ENCODE peak calls at places on chromosomes 4 and X, in four cellular contexts. I, T, A and C are unnamed samples.

GRCh38 chrX:48540015-48540350 is 469 bp downstream of the TBC1D25 start:
- DNase-seq in I (peak), A (peak), T (no peak), C (peak)

GRCh38 chr4:73573794-73574528 is 46.3 kb downstream of the RASSF6 start:
- DNase-seq in T (peak), A (peak), I (peak), C (peak)

GRCh38 chrX:3280706-3281105 is 65.7 kb downstream of the MXRA5 start:
- DNase-seq in A (no peak), T (no peak), I (no peak), C (no peak)

GRCh38 chr4:1336079-1336478 is 10.9 kb upstream of the UVSSA start:
- DNase-seq in I (peak), T (no peak), A (no peak), C (no peak)

GRCh38 chr4:24210332-24210902 is 320.6 kb upstream of the PPARGC1A start:
- DNase-seq in A (no peak), I (no peak), T (no peak), C (no peak)

GRCh38 chrX:13688384-13688771 is 550 bp upstream of the RAB9A start:
- DNase-seq in I (no peak), T (no peak), A (no peak), C (no peak)

GRCh38 chr4:80255374-80256095 is 10.9 kb upstream of the FGF5 start:
- DNase-seq in T (no peak), I (no peak), A (no peak), C (no peak)

GRCh38 chr4:142567199-142567598 is 278.9 kb downstream of the INPP4B start:
- DNase-seq in I (no peak), T (no peak), A (no peak), C (peak)

GRCh38 chr4:6005175-6005574 is 13.1 kb downstream of the C4orf50 start:
- DNase-seq in I (no peak), A (no peak), T (no peak), C (no peak)

GRCh38 chrX:50108264-50108663 is 92.5 kb downstream of the AKAP4 start:
- DNase-seq in A (no peak), T (no peak), I (peak), C (no peak)

GRCh38 chrX:50100188-50100587 is 100.6 kb downstream of the AKAP4 start:
- DNase-seq in I (peak), T (no peak), A (peak), C (no peak)

GRCh38 chrX:50107470-50107869 is 93.3 kb downstream of the AKAP4 start:
- DNase-seq in A (no peak), T (no peak), I (no peak), C (no peak)

GRCh38 chrX:50106051-50106450 is 94.8 kb downstream of the AKAP4 start:
- DNase-seq in I (no peak), T (no peak), A (no peak), C (no peak)

DNA sequence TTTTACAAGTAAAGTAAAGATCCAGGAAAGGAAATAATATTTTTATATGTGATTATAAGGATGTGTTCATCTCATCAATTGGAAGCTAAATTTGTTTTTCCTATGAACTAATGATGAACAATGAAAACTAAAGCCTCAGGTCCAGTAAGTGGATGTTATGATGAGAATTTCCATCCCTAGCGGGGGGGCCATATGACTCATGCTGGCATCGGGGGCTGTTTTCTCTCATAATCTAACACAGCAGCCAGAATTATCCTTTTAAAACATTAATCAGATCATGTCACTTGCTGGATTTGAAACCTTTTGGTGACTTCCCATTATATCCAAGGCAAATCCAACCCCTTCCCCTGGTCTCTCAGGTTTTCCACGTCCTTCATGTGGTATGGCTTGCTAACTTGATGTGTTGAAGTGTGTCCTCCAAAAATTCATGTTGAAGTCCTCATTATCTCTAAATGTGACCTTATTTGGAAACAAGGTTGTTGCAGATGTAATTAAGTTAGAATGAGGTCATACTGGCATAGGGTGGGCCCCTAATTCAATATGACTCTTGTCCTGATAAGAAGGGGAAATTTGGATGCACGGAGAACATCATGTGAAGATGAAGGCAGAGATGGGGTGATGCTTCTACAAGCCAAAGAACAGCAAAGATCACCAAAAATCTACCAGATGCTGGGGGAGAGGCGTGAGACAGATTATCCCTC is 96.8 kb downstream of the AKAP4 start:
- DNase-seq in A (no peak), T (no peak), I (no peak), C (no peak)
- TF ChIP-seq CBFB in A (no peak), T (no peak), I (no peak), C (no peak)

DNA sequence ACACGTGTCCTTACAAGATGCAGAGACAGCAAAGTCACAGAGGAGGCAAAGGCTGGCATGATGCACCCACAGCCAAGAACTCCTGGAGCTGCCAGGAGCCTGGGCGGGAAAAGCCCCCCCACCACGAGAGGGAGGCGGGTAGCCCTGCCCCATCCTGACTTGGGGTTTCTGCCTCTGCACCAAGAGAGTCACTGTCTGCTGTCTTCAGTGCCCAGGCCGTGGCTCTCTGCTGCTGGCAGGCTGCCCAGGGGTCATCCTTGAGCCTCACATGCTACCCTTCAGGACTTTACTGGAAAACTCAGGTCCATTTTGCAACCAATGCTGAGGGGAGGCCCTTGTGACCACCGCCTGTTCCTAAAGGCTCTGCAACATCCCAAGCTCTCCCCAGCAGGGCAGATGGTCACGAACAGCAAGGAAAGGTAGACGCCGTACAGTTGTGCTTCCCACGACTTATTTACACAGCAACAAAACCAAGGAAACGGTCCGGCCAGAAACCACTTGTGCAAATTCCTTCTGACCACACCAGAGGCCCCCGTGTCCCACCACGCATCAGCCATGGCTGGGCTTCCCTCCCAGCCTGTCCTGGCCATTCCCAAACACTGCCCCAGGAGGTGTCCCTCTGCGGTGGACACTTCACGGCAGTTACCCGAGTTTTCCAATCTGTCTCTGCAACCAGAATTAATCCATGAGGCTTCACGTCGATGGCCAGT is 56.9 kb downstream of the ACOX3 start:
- DNase-seq in T (no peak), A (no peak), I (no peak), C (no peak)
- TF ChIP-seq SP1 in T (no peak), A (no peak), I (no peak), C (no peak)

DNA sequence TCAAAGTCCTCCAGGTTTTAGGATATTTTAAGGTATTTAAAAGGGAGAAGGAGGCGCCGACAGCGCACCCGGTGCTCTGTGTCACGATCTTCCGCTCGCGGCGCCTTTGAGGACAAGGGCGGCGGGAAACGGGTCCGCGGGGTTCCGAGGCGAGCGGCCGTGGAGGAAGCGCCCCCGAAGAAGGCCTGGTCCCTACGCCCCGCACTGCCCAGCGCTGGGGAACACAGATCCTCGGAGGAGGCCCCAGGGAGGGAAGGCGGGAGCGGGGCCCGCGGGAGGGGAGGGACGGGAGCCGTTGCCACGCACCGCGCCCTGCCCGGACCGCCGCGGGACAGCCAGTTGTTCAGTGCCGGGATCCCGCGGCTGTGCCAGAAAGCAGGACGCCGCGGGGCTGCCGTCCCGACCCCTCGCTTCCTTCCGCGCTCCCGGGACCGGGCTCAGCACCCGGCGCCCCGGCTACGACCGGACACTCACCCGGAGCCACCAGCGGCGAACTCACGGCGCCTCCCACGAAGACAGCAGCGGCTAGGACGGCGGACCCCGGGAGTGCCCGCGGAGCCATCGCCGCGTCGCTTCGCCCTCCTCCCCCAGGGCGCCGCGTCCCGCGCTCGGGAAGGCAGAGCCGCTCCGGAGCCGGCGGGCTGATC is 327 bp downstream of the RELL1 start:
- DNase-seq in T (no peak), I (no peak), A (peak), C (peak)
- TF ChIP-seq CBFB in T (no peak), I (no peak), A (no peak), C (no peak)

GRCh38 chr4:54659213-54660144 is 1.7 kb downstream of the KIT start:
- DNase-seq in I (no peak), T (no peak), A (no peak), C (no peak)

GRCh38 chr4:54658321-54659093 is 750 bp downstream of the KIT start:
- DNase-seq in A (peak), T (no peak), I (peak), C (peak)

GRCh38 chr4:54657194-54657555 is 582 bp upstream of the KIT start:
- DNase-seq in T (no peak), A (no peak), I (no peak), C (peak)

GRCh38 chr4:54660145-54660535 is 2.4 kb downstream of the KIT start:
- DNase-seq in T (no peak), A (no peak), I (no peak), C (no peak)

DNA sequence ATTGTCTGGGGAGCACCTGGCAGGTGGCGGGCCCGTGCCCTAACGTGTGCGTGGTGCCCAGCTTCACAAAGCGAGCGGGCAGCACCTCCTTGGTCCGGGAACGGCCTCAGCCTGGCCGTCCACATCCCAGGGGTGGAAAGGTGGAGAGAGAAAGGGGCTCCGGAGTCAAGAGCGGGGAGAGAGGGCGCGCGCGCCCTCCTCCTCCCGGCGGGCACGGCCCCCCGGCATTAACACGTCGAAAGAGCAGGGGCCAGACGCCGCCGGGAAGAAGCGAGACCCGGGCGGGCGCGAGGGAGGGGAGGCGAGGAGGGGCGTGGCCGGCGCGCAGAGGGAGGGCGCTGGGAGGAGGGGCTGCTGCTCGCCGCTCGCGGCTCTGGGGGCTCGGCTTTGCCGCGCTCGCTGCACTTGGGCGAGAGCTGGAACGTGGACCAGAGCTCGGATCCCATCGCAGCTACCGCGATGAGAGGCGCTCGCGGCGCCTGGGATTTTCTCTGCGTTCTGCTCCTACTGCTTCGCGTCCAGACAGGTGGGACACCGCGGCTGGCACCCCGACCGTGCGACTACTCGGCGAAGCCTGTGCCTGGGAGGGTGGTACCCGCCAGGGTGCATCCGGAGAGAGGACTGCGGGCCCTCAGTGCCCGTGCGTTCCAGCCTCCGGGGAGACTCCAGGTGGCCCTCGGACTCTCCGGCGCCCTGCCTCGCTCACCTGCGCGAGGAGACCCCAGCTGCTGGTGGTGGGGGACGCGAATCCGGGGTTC is at the start of gene KIT:
- DNase-seq in A (peak), T (no peak), I (no peak), C (peak)
- TF ChIP-seq SP1 in A (no peak), T (no peak), I (no peak), C (peak)

GRCh38 chrX:721354-721753 is 90.8 kb downstream of the SHOX start:
- DNase-seq in T (no peak), A (no peak), I (no peak), C (no peak)

GRCh38 chrX:720858-721257 is 90.3 kb downstream of the SHOX start:
- DNase-seq in A (no peak), T (no peak), I (no peak), C (no peak)

GRCh38 chrX:727738-728621 is 97.4 kb downstream of the SHOX start:
- DNase-seq in I (peak), T (no peak), A (peak), C (peak)

GRCh38 chrX:724256-724655 is 93.7 kb downstream of the SHOX start:
- DNase-seq in A (no peak), I (no peak), T (no peak), C (no peak)

DNA sequence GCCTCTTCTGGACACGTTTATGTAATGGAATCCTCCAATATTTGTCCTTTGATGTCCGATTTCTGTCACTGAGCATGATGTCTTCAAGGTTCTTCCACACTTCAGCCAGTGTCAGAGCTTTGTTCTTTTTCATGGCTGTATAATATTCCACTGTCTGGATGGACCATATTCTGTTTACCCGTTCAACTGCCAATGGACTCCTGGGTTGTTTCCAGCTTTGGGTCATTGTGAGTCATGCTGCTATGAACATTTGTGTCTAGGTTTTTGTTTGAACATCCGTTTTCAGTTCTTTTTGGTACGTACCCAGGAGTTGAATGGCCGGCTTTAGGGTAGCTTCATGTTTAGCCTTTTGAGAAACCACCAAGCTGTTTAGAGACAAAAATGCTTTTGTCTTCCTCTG is 93.2 kb downstream of the SHOX start:
- DNase-seq in A (no peak), T (no peak), I (no peak), C (no peak)
- TF ChIP-seq CBFB in A (no peak), T (no peak), I (no peak), C (no peak)

GRCh38 chr4:84814100-84814750 is 152.3 kb downstream of the WDFY3 start:
- DNase-seq in I (peak), T (no peak), A (no peak), C (no peak)
- TF ChIP-seq SP1 in I (no peak), T (no peak), A (no peak), C (no peak)

GRCh38 chr4:14180983-14181601 is 553.6 kb upstream of the BOD1L1 start:
- DNase-seq in T (no peak), I (no peak), A (no peak), C (no peak)

GRCh38 chr4:14188214-14188613 is 560.7 kb upstream of the BOD1L1 start:
- DNase-seq in A (no peak), T (no peak), I (no peak), C (no peak)

GRCh38 chr4:14184767-14185166 is 557.2 kb upstream of the BOD1L1 start:
- DNase-seq in I (no peak), A (no peak), T (no peak), C (no peak)

GRCh38 chr4:14180166-14180565 is 552.6 kb upstream of the BOD1L1 start:
- DNase-seq in A (no peak), I (no peak), T (no peak), C (no peak)

GRCh38 chr4:14184265-14184664 is 556.7 kb upstream of the BOD1L1 start:
- DNase-seq in T (no peak), A (no peak), I (no peak), C (no peak)
- TF ChIP-seq CBFB in T (no peak), A (no peak), I (no peak), C (no peak)

GRCh38 chrX:78989349-78989748 is 44.2 kb downstream of the P2RY10 start:
- DNase-seq in A (no peak), T (no peak), I (no peak), C (no peak)
- TF ChIP-seq SP1 in A (no peak), T (no peak), I (no peak), C (no peak)